ENCODE peak calls at places on chromosomes 6 and 20, in five cellular contexts. W is AG10803, F is fibroblast of the aortic adventitia, H is endothelial cell, A is upper lobe of right lung. P is an unnamed sample.

GRCh38 chr6:61745994-61746393 is 540.0 kb downstream of the KHDRBS2 start:
- DNase-seq in H (no peak), F (no peak), A (no peak), W (no peak), P (no peak)

GRCh38 chr6:82362868-82363267 is 749 bp upstream of the TPBG start:
- DNase-seq in H (no peak), F (peak), A (no peak), W (peak), P (peak)

GRCh38 chr6:149014631-149015171 is 267.9 kb downstream of the UST start:
- DNase-seq in F (no peak), H (no peak), W (peak), A (no peak), P (peak)

GRCh38 chr6:35412102-35412501 is 40.0 kb upstream of the FANCE start:
- DNase-seq in H (no peak), F (no peak), A (no peak), W (no peak), P (no peak)

GRCh38 chr6:49151461-49151860 is 311.6 kb downstream of the MMUT start:
- DNase-seq in A (no peak), W (no peak), F (peak), H (no peak), P (no peak)

GRCh38 chr20:57082546-57082945 is 183.9 kb downstream of the BMP7 start:
- DNase-seq in A (no peak), W (no peak), H (no peak), F (no peak), P (no peak)

GRCh38 chr6:139693735-139694134 is 319.3 kb upstream of the CITED2 start:
- DNase-seq in H (no peak), A (no peak), W (no peak), F (no peak), P (no peak)

GRCh38 chr6:56938634-56939294 is 16.1 kb upstream of the BEND6 start:
- DNase-seq in H (no peak), F (peak), W (peak), A (no peak), P (peak)

GRCh38 chr6:128848169-128848935 is 34.6 kb upstream of the LAMA2 start:
- DNase-seq in F (no peak), A (no peak), H (no peak), W (no peak), P (no peak)

GRCh38 chr6:156564128-156564806 is 212.9 kb upstream of the ARID1B start:
- DNase-seq in F (peak), W (peak), A (peak), H (peak), P (peak)

GRCh38 chr6:24766685-24767462 is 7.9 kb upstream of the GMNN start:
- DNase-seq in F (peak), A (no peak), W (peak), H (no peak), P (peak)

GRCh38 chr6:7129784-7130569 is 22.2 kb downstream of the RREB1 start:
- DNase-seq in F (peak), W (peak), H (no peak), A (peak), P (no peak)

GRCh38 chr6:28922004-28922840 is 1.6 kb downstream of the TRIM27 start:
- DNase-seq in W (peak), F (peak), H (no peak), A (no peak), P (peak)

GRCh38 chr6:148457843-148458159 is 115.2 kb downstream of the SASH1 start:
- DNase-seq in H (no peak), F (no peak), A (no peak), W (no peak), P (no peak)

GRCh38 chr6:132741281-132741680 is 16.4 kb downstream of the VNN2 start:
- DNase-seq in W (no peak), A (no peak), H (no peak), F (no peak), P (no peak)

GRCh38 chr6:32045811-32046449 is 7.7 kb downstream of the CYP21A2 start:
- DNase-seq in H (no peak), F (peak), A (no peak), W (no peak), P (no peak)

GRCh38 chr20:41604002-41604401 is 14.2 kb downstream of the CHD6 start:
- DNase-seq in H (no peak), A (no peak), W (no peak), F (no peak), P (no peak)

GRCh38 chr6:133499662-133500061 is 258.5 kb downstream of the EYA4 start:
- DNase-seq in A (no peak), F (no peak), W (no peak), H (no peak), P (no peak)

GRCh38 chr20:51510961-51511360 is 31.6 kb downstream of the NFATC2 start:
- DNase-seq in A (no peak), F (peak), H (no peak), W (peak), P (no peak)

GRCh38 chr6:107496892-107497684 is 7.2 kb downstream of the SOBP start:
- DNase-seq in A (no peak), H (no peak), W (no peak), F (no peak), P (no peak)

GRCh38 chr6:73941892-73942291 is 245.9 kb downstream of the CD109 start:
- DNase-seq in W (no peak), F (no peak), A (no peak), H (no peak), P (no peak)

GRCh38 chr6:30075094-30075986 is at the start of gene RNF39:
- DNase-seq in W (no peak), H (no peak), F (no peak), A (no peak), P (no peak)

GRCh38 chr6:16345449-16346330 is 107.3 kb downstream of the GMPR start:
- DNase-seq in W (peak), F (peak), H (no peak), A (no peak), P (peak)

GRCh38 chr6:150119256-150119655 is 23.6 kb upstream of the PPP1R14C start:
- DNase-seq in H (no peak), F (no peak), W (peak), A (no peak), P (no peak)

GRCh38 chr6:77678048-77678447 is 25.2 kb downstream of the MEI4 start:
- DNase-seq in F (no peak), H (no peak), W (no peak), A (no peak), P (no peak)

GRCh38 chr6:112357801-112358200 is 10.7 kb downstream of the RFPL4B start:
- DNase-seq in W (peak), H (no peak), A (no peak), F (peak), P (peak)

GRCh38 chr6:67689329-67689728 is 945.8 kb upstream of the ADGRB3 start:
- DNase-seq in F (no peak), H (no peak), A (no peak), W (no peak), P (no peak)

DNA sequence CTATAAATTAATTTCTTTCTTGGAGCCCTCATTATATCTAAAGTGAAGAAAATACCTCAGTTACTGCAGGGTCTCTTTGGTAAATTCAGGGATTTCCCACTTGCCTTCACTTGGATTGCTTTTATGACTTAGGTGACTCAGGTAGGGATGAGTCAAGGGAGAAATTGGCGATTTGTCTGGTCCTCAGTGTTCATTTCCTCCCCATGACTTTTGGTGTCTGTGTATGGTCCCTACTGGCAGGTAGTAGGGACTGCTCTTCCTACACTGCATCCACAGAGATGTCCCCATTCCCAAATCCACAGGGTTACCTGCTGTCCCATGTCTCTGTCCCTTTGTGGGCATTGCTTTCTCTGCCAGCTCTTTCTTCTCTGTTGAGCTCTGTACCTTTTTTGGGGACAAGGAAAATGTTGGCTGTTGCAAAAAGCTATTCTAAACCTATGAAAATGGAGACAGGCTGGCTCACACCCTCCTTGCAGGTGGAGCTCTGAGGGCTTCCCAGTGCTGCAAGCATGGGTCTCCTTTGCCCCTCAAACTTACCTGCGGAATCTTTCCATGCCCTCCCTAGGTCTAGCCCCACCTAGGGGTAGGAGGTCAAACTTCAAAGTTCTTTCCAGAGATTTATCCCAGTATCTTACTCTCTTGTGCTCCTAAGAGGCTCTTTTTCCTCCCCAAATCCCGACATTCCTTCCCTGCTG is 211.9 kb downstream of the ZNF217 start:
- DNase-seq in W (no peak), F (no peak), H (no peak), A (no peak), P (no peak)
- TF ChIP-seq CTCF in W (no peak), F (no peak), H (peak), A (no peak), P (no peak)

GRCh38 chr6:1477432-1478090 is 88.2 kb downstream of the FOXF2 start:
- DNase-seq in A (no peak), F (peak), W (peak), H (no peak), P (peak)
- TF ChIP-seq CTCF in A (no peak), F (peak), W (no peak), H (no peak), P (peak)

GRCh38 chr6:22770042-22770441 is 200.7 kb downstream of the HDGFL1 start:
- DNase-seq in A (no peak), F (no peak), W (no peak), H (no peak), P (no peak)

GRCh38 chr6:22764521-22764920 is 195.2 kb downstream of the HDGFL1 start:
- DNase-seq in F (peak), A (no peak), W (no peak), H (no peak), P (no peak)

GRCh38 chr6:22765015-22765414 is 195.6 kb downstream of the HDGFL1 start:
- DNase-seq in A (no peak), F (peak), H (no peak), W (no peak), P (no peak)

DNA sequence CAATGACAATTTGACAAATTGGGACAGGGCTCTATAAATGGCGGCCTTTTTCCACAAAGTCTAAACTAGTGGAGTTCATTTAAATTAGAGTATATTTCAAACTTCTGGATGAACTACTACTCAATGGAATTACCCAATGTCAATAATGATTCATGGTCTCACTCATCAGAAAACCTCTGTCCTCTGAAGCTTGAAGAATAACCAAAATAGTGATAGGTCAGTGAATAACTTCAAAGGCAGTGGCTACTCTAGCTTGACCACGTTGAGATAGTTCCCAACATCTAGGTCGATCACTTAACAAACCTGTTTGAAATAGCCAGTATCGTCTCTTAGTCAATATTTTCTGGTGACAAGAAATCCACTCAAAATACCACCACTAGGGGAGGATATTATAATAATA is 197.6 kb downstream of the HDGFL1 start:
- DNase-seq in W (no peak), A (no peak), F (no peak), H (no peak), P (no peak)
- TF ChIP-seq CTCF in W (peak), A (no peak), F (peak), H (no peak), P (peak)

DNA sequence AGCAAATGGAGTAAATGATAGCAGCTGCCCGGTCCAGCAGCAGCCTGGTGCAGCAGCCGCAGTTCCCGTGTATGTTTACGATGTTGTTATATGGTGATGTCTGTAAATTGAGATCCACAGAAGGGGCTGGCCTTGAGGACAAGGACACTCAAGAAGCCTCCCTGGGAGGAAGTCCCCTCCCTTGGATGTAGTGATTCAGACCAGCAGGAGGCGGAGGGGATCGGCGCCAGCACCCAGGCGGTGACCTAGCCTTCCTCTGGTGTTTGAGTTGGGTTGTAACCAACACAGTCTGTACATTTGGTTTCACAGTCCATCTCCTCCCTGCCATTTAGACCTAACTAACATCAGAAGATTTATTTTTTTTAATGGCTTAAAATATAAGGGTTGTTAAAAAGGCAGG is 187.8 kb downstream of the SYNDIG1 start:
- DNase-seq in A (no peak), H (no peak), W (no peak), F (peak), P (no peak)
- TF ChIP-seq CTCF in A (no peak), H (no peak), W (no peak), F (peak), P (no peak)